ENCODE peak calls at places on chromosomes 7 and 10, in ten cellular contexts. I is frontal cortex; S is left kidney; U is adrenal gland; Q is NCI-H1092; E is stimulated activated CD4-positive, alpha-beta T cell treated with anti-CD3 and anti-CD28 coated beads, Interleukin-4, amount 100 ng/mL, for 1 hour; N is COR-L47; H is T1000; A is Calu3; Z is DMS 273 treated with DMSO at 0.1 percent for 48 hours. R is an unnamed sample.

GRCh38 chr7:129225206-129225930 is 538 bp downstream of the AHCYL2 start:
- DNase-seq in Z (peak), H (no peak), Q (peak), U (peak), E (peak), I (no peak), S (peak), A (peak), N (peak), R (peak)

GRCh38 chr7:97871659-97872024 is 566 bp downstream of the ASNS start:
- DNase-seq in I (no peak), U (peak), Z (no peak), Q (no peak), E (peak), H (no peak), N (peak), A (peak), S (peak), R (peak)

GRCh38 chr7:101857358-101857794 is 40.0 kb downstream of the CUX1 start:
- DNase-seq in U (no peak), E (no peak), Q (no peak), H (no peak), Z (no peak), A (no peak), I (no peak), N (no peak), S (no peak), R (no peak)

GRCh38 chr7:90383422-90383821 is 19.8 kb upstream of the CLDN12 start:
- DNase-seq in U (no peak), E (no peak), Q (no peak), N (no peak), S (no peak), I (no peak), H (no peak), A (no peak), Z (no peak), R (no peak)

GRCh38 chr7:146772581-146772980 is 656.0 kb downstream of the CNTNAP2 start:
- DNase-seq in Z (no peak), A (no peak), Q (no peak), S (peak), H (no peak), U (no peak), E (no peak), I (no peak), N (no peak), R (no peak)

GRCh38 chr7:35758421-35758820 is 42.4 kb upstream of the SEPTIN7 start:
- DNase-seq in A (no peak), I (no peak), S (no peak), H (no peak), Z (no peak), E (no peak), U (no peak), N (no peak), Q (no peak), R (no peak)

GRCh38 chr10:104688251-104688650 is 47.2 kb downstream of the SORCS3 start:
- DNase-seq in N (no peak), Q (no peak), E (no peak), Z (no peak), I (no peak), A (no peak), H (no peak), S (peak), U (no peak), R (no peak)

GRCh38 chr10:7818295-7819125 is at the start of gene TAF3:
- DNase-seq in E (peak), N (peak), H (peak), Q (peak), S (peak), Z (peak), I (peak), U (peak), A (peak), R (peak)

GRCh38 chr7:54785261-54785660 is 26.2 kb upstream of the SEC61G start:
- DNase-seq in N (no peak), E (no peak), I (no peak), S (no peak), Q (no peak), U (no peak), A (peak), H (no peak), Z (no peak), R (no peak)

GRCh38 chr10:129586897-129587443 is 119.9 kb downstream of the MGMT start:
- DNase-seq in S (no peak), H (no peak), I (no peak), Q (no peak), N (no peak), A (no peak), E (no peak), Z (no peak), U (no peak), R (no peak)

GRCh38 chr7:1329261-1329660 is 96.6 kb downstream of the UNCX start:
- DNase-seq in U (no peak), Z (no peak), I (no peak), E (no peak), S (no peak), Q (no peak), H (no peak), N (no peak), A (no peak), R (no peak)

GRCh38 chr7:40839881-40840280 is 705.1 kb downstream of the SUGCT start:
- DNase-seq in S (no peak), U (no peak), I (no peak), Q (no peak), H (no peak), E (no peak), N (no peak), A (no peak), Z (no peak), R (no peak)